ENCODE peak calls at places on chromosomes 13 and 19, in nine cellular contexts. L, M, X, Z, B, T, G, V and I are unnamed samples.

GRCh38 chr13:112241288-112241687 is 134.9 kb upstream of the SPACA7 start:
- DNase-seq in L (no peak), M (no peak), X (no peak), Z (no peak), B (no peak), T (no peak), G (no peak), V (no peak), I (no peak)

GRCh38 chr19:7869453-7869909 is 4.7 kb downstream of the PRR36 start:
- DNase-seq in L (peak), M (peak), X (peak), Z (peak), B (peak), T (peak), G (peak), V (peak), I (peak)

GRCh38 chr13:98523455-98524102 is 53.3 kb downstream of the STK24 start:
- DNase-seq in L (no peak), M (no peak), X (no peak), Z (no peak), B (no peak), T (no peak), G (no peak), V (no peak), I (no peak)

GRCh38 chr19:5803752-5804515 is 933 bp upstream of the NRTN start:
- DNase-seq in L (peak), M (peak), X (peak), Z (peak), B (peak), T (peak), G (peak), V (peak), I (peak)

GRCh38 chr19:32675720-32676185 is at the start of gene RGS9BP:
- DNase-seq in L (peak), M (peak), X (peak), Z (peak), B (peak), T (peak), G (peak), V (peak), I (peak)

GRCh38 chr13:66207610-66208009 is 1022.5 kb downstream of the PCDH9 start:
- DNase-seq in L (no peak), M (no peak), X (no peak), Z (no peak), B (no peak), T (no peak), G (no peak), V (no peak), I (no peak)

GRCh38 chr19:8486661-8487136 is 15.7 kb downstream of the PRAM1 start:
- DNase-seq in L (no peak), M (no peak), X (no peak), Z (no peak), B (no peak), T (no peak), G (peak), V (no peak), I (no peak)

GRCh38 chr19:15759962-15760565 is 22.3 kb downstream of the OR10H3 start:
- DNase-seq in L (no peak), M (no peak), X (no peak), Z (no peak), B (no peak), T (no peak), G (no peak), V (peak), I (no peak)

GRCh38 chr19:53355739-53356138 is 9.8 kb upstream of the ZNF525 start:
- DNase-seq in L (no peak), M (no peak), X (no peak), Z (no peak), B (no peak), T (no peak), G (no peak), V (no peak), I (no peak)

GRCh38 chr19:16862826-16863405 is 25.9 kb upstream of the F2RL3 start:
- DNase-seq in L (no peak), M (no peak), X (no peak), Z (no peak), B (no peak), T (no peak), G (no peak), V (no peak), I (no peak)

GRCh38 chr13:77544365-77544764 is 8.9 kb downstream of the SCEL start:
- DNase-seq in L (peak), M (no peak), X (no peak), Z (peak), B (peak), T (no peak), G (no peak), V (no peak), I (no peak)

GRCh38 chr19:6216996-6217751 is 62.6 kb downstream of the MLLT1 start:
- DNase-seq in L (no peak), M (no peak), X (no peak), Z (peak), B (peak), T (peak), G (peak), V (no peak), I (no peak)

GRCh38 chr13:89749888-89750287 is 1597.6 kb upstream of the MIR17HG start:
- DNase-seq in L (no peak), M (no peak), X (no peak), Z (no peak), B (no peak), T (no peak), G (no peak), V (no peak), I (no peak)

GRCh38 chr19:48487944-48488343 is 18.8 kb downstream of the CYTH2 start:
- DNase-seq in L (peak), M (peak), X (no peak), Z (peak), B (no peak), T (peak), G (no peak), V (peak), I (peak)

GRCh38 chr13:114124921-114125320 is 7.5 kb downstream of the RASA3 start:
- DNase-seq in L (no peak), M (no peak), X (no peak), Z (peak), B (no peak), T (peak), G (no peak), V (no peak), I (no peak)

GRCh38 chr19:289651-290538 is 1.3 kb downstream of the PLPP2 start:
- DNase-seq in L (peak), M (peak), X (peak), Z (no peak), B (no peak), T (peak), G (no peak), V (peak), I (peak)

GRCh38 chr19:28420731-28421550 is 792.0 kb downstream of the UQCRFS1 start:
- DNase-seq in L (no peak), M (no peak), X (no peak), Z (no peak), B (no peak), T (no peak), G (no peak), V (no peak), I (peak)

GRCh38 chr13:40680659-40681323 is 14.3 kb upstream of the FOXO1 start:
- DNase-seq in L (no peak), M (no peak), X (peak), Z (no peak), B (no peak), T (no peak), G (no peak), V (no peak), I (no peak)

GRCh38 chr13:38803566-38803965 is 116.7 kb downstream of the FREM2 start:
- DNase-seq in L (no peak), M (no peak), X (no peak), Z (no peak), B (no peak), T (no peak), G (no peak), V (no peak), I (no peak)

GRCh38 chr19:40239415-40240226 is 13.1 kb upstream of the CCNP start:
- DNase-seq in L (no peak), M (no peak), X (no peak), Z (no peak), B (no peak), T (no peak), G (no peak), V (no peak), I (no peak)

GRCh38 chr13:72890546-72890945 is 108.6 kb downstream of the PIBF1 start:
- DNase-seq in L (no peak), M (no peak), X (no peak), Z (no peak), B (no peak), T (no peak), G (no peak), V (no peak), I (no peak)

GRCh38 chr19:38661996-38662395 is 14.5 kb downstream of the ACTN4 start:
- DNase-seq in L (peak), M (peak), X (no peak), Z (no peak), B (no peak), T (no peak), G (no peak), V (no peak), I (peak)

GRCh38 chr13:23433171-23434153 is at the start of gene SACS:
- DNase-seq in L (no peak), M (no peak), X (peak), Z (no peak), B (no peak), T (peak), G (no peak), V (peak), I (no peak)

GRCh38 chr19:6020166-6020967 is 42.4 kb upstream of the RANBP3 start:
- DNase-seq in L (peak), M (no peak), X (no peak), Z (no peak), B (no peak), T (no peak), G (peak), V (no peak), I (no peak)

GRCh38 chr13:86684402-86684801 is 885.2 kb upstream of the SLITRK6 start:
- DNase-seq in L (no peak), M (no peak), X (no peak), Z (no peak), B (no peak), T (no peak), G (no peak), V (no peak), I (no peak)

GRCh38 chr13:29396446-29396845 is 199.0 kb downstream of the SLC7A1 start:
- DNase-seq in L (no peak), M (no peak), X (no peak), Z (no peak), B (no peak), T (no peak), G (no peak), V (no peak), I (no peak)

GRCh38 chr19:19404879-19405860 is at the start of gene GATAD2A:
- DNase-seq in L (peak), M (peak), X (peak), Z (peak), B (peak), T (peak), G (peak), V (peak), I (peak)
- TF ChIP-seq CTCF in L (no peak), M (no peak), X (no peak), Z (no peak), B (peak), T (peak), G (peak), V (no peak), I (no peak)

GRCh38 chr13:74675185-74675584 is 541.0 kb upstream of the KLF12 start:
- DNase-seq in L (no peak), M (no peak), X (no peak), Z (no peak), B (no peak), T (peak), G (no peak), V (no peak), I (no peak)

GRCh38 chr13:74683411-74683810 is 549.2 kb upstream of the KLF12 start:
- DNase-seq in L (peak), M (no peak), X (no peak), Z (no peak), B (no peak), T (no peak), G (no peak), V (no peak), I (no peak)

GRCh38 chr13:74674701-74675100 is 540.5 kb upstream of the KLF12 start:
- DNase-seq in L (no peak), M (no peak), X (no peak), Z (no peak), B (no peak), T (no peak), G (no peak), V (no peak), I (no peak)

GRCh38 chr13:74681891-74682290 is 547.7 kb upstream of the KLF12 start:
- DNase-seq in L (no peak), M (no peak), X (no peak), Z (no peak), B (no peak), T (no peak), G (no peak), V (no peak), I (no peak)

DNA sequence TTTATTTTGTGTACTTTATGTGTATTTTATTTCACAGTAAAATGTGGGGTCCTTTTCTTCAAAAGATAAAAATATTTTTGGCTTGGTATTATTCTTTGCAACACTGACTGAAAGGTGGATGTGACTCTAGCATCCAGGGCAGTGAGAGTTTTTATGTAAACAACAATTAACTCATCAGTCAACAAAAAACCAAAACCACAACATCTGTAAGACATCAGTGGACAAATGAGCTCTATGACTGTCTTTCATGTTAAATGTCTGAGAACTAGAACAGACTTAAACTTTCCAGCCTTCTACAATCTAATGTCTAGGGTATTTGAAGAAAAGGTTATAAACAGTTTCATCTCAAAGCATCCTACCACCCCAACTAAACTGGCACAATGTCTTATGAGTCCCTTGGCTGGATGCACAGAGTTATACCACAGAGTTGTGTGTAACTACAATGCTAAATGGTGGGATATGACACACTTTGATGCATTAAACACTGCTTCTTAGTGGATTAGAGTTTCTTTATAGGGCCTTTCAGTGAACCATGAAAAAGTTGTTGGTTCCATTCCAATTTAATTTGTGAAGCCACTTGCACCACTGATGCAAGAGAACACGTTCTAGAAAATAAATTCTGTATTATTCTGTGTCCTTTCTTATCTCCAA is 544.2 kb upstream of the KLF12 start:
- DNase-seq in L (no peak), M (no peak), X (no peak), Z (no peak), B (no peak), T (no peak), G (no peak), V (no peak), I (no peak)
- H3K4me3 ChIP-seq in L (no peak), M (no peak), X (no peak), Z (no peak), B (no peak), T (no peak), G (no peak), V (no peak), I (no peak)

GRCh38 chr13:105670179-105671015 is 865.1 kb downstream of the EFNB2 start:
- DNase-seq in L (no peak), M (no peak), X (no peak), Z (no peak), B (no peak), T (no peak), G (no peak), V (peak), I (no peak)
- TF ChIP-seq POLR2A in L (no peak), M (no peak), X (no peak), Z (no peak), B (no peak), T (no peak), G (no peak), V (no peak), I (no peak)

DNA sequence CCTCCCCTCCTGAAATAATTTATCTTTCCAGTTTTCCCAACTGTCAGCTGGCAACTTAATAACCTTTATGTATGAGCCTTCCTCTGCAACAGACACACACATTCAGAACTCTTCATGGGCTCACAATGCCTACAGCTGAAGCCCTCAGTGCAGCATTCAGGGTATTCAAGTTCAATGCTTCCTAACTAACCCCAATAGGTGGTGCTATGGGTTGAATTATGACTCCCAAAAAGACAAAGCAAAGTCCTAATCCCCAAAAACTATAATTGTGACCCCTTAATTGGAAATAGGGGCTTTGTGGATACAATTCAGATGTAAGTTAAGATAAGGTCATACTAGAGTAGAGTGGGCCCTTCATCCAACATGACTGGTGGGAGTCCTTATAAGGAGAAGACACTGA is 202.2 kb downstream of the SUCLA2 start:
- DNase-seq in L (no peak), M (no peak), X (no peak), Z (no peak), B (no peak), T (peak), G (no peak), V (no peak), I (no peak)
- TF ChIP-seq CTCF in L (no peak), M (no peak), X (peak), Z (no peak), B (no peak), T (peak), G (no peak), V (no peak), I (no peak)

GRCh38 chr13:43881580-43881979 is 1.9 kb downstream of the LACC1 start:
- DNase-seq in L (no peak), M (no peak), X (no peak), Z (no peak), B (no peak), T (no peak), G (no peak), V (no peak), I (no peak)

GRCh38 chr13:43879323-43880181 is at the start of the genes CCDC122 and LACC1:
- DNase-seq in L (peak), M (peak), X (peak), Z (peak), B (peak), T (peak), G (peak), V (peak), I (peak)

GRCh38 chr13:43878897-43879322 is 630 bp downstream of the CCDC122 start:
- DNase-seq in L (peak), M (peak), X (no peak), Z (peak), B (peak), T (peak), G (peak), V (peak), I (peak)

GRCh38 chr13:43880930-43881329 is 1.2 kb downstream of the LACC1 start:
- DNase-seq in L (no peak), M (no peak), X (no peak), Z (no peak), B (no peak), T (no peak), G (no peak), V (no peak), I (no peak)

DNA sequence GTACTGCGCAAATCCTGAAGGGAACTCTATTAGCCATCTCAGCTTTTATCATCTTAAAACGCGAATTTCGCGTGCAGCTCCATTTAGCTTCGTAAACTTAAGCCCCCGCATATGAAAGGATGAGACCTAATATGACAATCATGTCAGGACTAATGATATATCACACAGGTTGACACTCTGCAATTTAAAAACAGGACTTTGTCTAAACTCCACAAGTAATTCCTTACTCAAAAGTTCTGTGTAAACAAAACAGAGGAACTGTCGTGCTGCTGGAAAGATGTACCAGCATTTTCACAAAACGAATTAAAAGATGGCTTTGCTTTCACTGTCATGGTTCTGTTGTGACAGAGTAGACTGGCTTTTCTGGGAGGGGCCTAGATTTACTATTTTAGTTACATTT is 747 bp downstream of the LACC1 start:
- DNase-seq in L (no peak), M (no peak), X (no peak), Z (no peak), B (no peak), T (no peak), G (no peak), V (no peak), I (no peak)
- H3K4me3 ChIP-seq in L (peak), M (peak), X (peak), Z (peak), B (peak), T (no peak), G (peak), V (peak), I (no peak)

GRCh38 chr19:57321164-57321563 is 892 bp downstream of the ZNF543 start:
- DNase-seq in L (no peak), M (no peak), X (no peak), Z (no peak), B (no peak), T (no peak), G (no peak), V (no peak), I (no peak)

GRCh38 chr19:57321746-57322145 is 1.5 kb downstream of the ZNF543 start:
- DNase-seq in L (no peak), M (no peak), X (no peak), Z (no peak), B (no peak), T (no peak), G (no peak), V (no peak), I (no peak)

GRCh38 chr19:57319869-57320179 is 448 bp upstream of the ZNF543 start:
- DNase-seq in L (no peak), M (no peak), X (no peak), Z (no peak), B (no peak), T (no peak), G (no peak), V (no peak), I (no peak)

GRCh38 chr19:57317503-57317902 is 2.8 kb upstream of the ZNF543 start:
- DNase-seq in L (no peak), M (no peak), X (no peak), Z (no peak), B (no peak), T (no peak), G (no peak), V (no peak), I (no peak)

GRCh38 chr19:57320180-57321084 is at the start of gene ZNF543:
- DNase-seq in L (peak), M (peak), X (peak), Z (peak), B (peak), T (peak), G (peak), V (peak), I (peak)
- TF ChIP-seq POLR2A in L (peak), M (peak), X (peak), Z (peak), B (peak), T (peak), G (no peak), V (peak), I (no peak)